ENCODE peak calls at places on chromosomes 11 and 22, in ten cellular contexts. One of them, this sample, is unnamed.

GRCh38 chr11:88352139-88352538 is 14.6 kb upstream of the CTSC start:
- DNase-seq in PC-3: peak
- DNase-seq in H9: no peak
- DNase-seq in effector memory CD4-positive, alpha-beta T cell: no peak
- DNase-seq in ovary: no peak
- DNase-seq in astrocyte: peak
- DNase-seq in tibial artery: no peak
- DNase-seq in RWPE1: no peak
- DNase-seq in colonic mucosa: no peak
- DNase-seq in OCI-LY7: no peak
- DNase-seq in this sample: no peak

GRCh38 chr11:104956528-104956927 is 11.8 kb downstream of the CASP4 start:
- DNase-seq in PC-3: peak
- DNase-seq in H9: no peak
- DNase-seq in effector memory CD4-positive, alpha-beta T cell: no peak
- DNase-seq in ovary: no peak
- DNase-seq in astrocyte: no peak
- DNase-seq in tibial artery: no peak
- DNase-seq in RWPE1: peak
- DNase-seq in colonic mucosa: no peak
- DNase-seq in OCI-LY7: no peak
- DNase-seq in this sample: no peak

GRCh38 chr11:7062534-7062933 is 26.3 kb upstream of the RBMXL2 start:
- DNase-seq in PC-3: no peak
- DNase-seq in H9: no peak
- DNase-seq in effector memory CD4-positive, alpha-beta T cell: no peak
- DNase-seq in ovary: no peak
- DNase-seq in astrocyte: no peak
- DNase-seq in tibial artery: no peak
- DNase-seq in RWPE1: no peak
- DNase-seq in colonic mucosa: no peak
- DNase-seq in OCI-LY7: no peak
- DNase-seq in this sample: no peak

GRCh38 chr11:7612661-7613393 is 60.5 kb downstream of the CYB5R2 start:
- DNase-seq in PC-3: peak
- DNase-seq in H9: no peak
- DNase-seq in effector memory CD4-positive, alpha-beta T cell: no peak
- DNase-seq in ovary: no peak
- DNase-seq in astrocyte: peak
- DNase-seq in tibial artery: no peak
- DNase-seq in RWPE1: no peak
- DNase-seq in colonic mucosa: no peak
- DNase-seq in OCI-LY7: no peak
- DNase-seq in this sample: no peak

GRCh38 chr22:50705851-50706351 is 32.1 kb upstream of the ACR start:
- DNase-seq in PC-3: no peak
- DNase-seq in H9: no peak
- DNase-seq in effector memory CD4-positive, alpha-beta T cell: no peak
- DNase-seq in ovary: no peak
- DNase-seq in astrocyte: no peak
- DNase-seq in tibial artery: no peak
- DNase-seq in RWPE1: no peak
- DNase-seq in colonic mucosa: no peak
- DNase-seq in OCI-LY7: no peak
- DNase-seq in this sample: no peak

GRCh38 chr11:112644410-112645131 is 316.6 kb upstream of the NCAM1 start:
- DNase-seq in PC-3: no peak
- DNase-seq in H9: no peak
- DNase-seq in effector memory CD4-positive, alpha-beta T cell: no peak
- DNase-seq in ovary: no peak
- DNase-seq in astrocyte: no peak
- DNase-seq in tibial artery: no peak
- DNase-seq in RWPE1: no peak
- DNase-seq in colonic mucosa: no peak
- DNase-seq in OCI-LY7: no peak
- DNase-seq in this sample: no peak

GRCh38 chr11:132430352-132431091 is 1060.1 kb downstream of the NTM start:
- DNase-seq in PC-3: no peak
- DNase-seq in H9: no peak
- DNase-seq in effector memory CD4-positive, alpha-beta T cell: no peak
- DNase-seq in ovary: no peak
- DNase-seq in astrocyte: peak
- DNase-seq in tibial artery: no peak
- DNase-seq in RWPE1: no peak
- DNase-seq in colonic mucosa: no peak
- DNase-seq in OCI-LY7: no peak
- DNase-seq in this sample: no peak

GRCh38 chr11:57940044-57940781 is 83.5 kb upstream of the OR9Q1 start:
- DNase-seq in PC-3: no peak
- DNase-seq in H9: no peak
- DNase-seq in effector memory CD4-positive, alpha-beta T cell: no peak
- DNase-seq in ovary: no peak
- DNase-seq in astrocyte: no peak
- DNase-seq in tibial artery: no peak
- DNase-seq in RWPE1: no peak
- DNase-seq in colonic mucosa: no peak
- DNase-seq in OCI-LY7: no peak
- DNase-seq in this sample: no peak

GRCh38 chr11:107840120-107840479 is 18.5 kb downstream of the SLC35F2 start:
- DNase-seq in PC-3: no peak
- DNase-seq in H9: no peak
- DNase-seq in effector memory CD4-positive, alpha-beta T cell: no peak
- DNase-seq in ovary: no peak
- DNase-seq in astrocyte: no peak
- DNase-seq in tibial artery: peak
- DNase-seq in RWPE1: no peak
- DNase-seq in colonic mucosa: no peak
- DNase-seq in OCI-LY7: no peak
- DNase-seq in this sample: no peak
- H3K27ac ChIP-seq in PC-3: peak
- H3K27ac ChIP-seq in H9: no peak
- H3K27ac ChIP-seq in effector memory CD4-positive, alpha-beta T cell: no peak
- H3K27ac ChIP-seq in ovary: no peak
- H3K27ac ChIP-seq in astrocyte: peak
- H3K27ac ChIP-seq in tibial artery: peak
- H3K27ac ChIP-seq in RWPE1: peak
- H3K27ac ChIP-seq in colonic mucosa: peak
- H3K27ac ChIP-seq in OCI-LY7: no peak
- H3K27ac ChIP-seq in this sample: peak

GRCh38 chr22:41074061-41074460 is 18.3 kb upstream of the EP300 start:
- DNase-seq in PC-3: no peak
- DNase-seq in H9: no peak
- DNase-seq in effector memory CD4-positive, alpha-beta T cell: no peak
- DNase-seq in ovary: no peak
- DNase-seq in astrocyte: no peak
- DNase-seq in tibial artery: no peak
- DNase-seq in RWPE1: no peak
- DNase-seq in colonic mucosa: no peak
- DNase-seq in OCI-LY7: no peak
- DNase-seq in this sample: no peak

GRCh38 chr22:41074941-41075710 is 17.3 kb upstream of the EP300 start:
- DNase-seq in PC-3: no peak
- DNase-seq in H9: no peak
- DNase-seq in effector memory CD4-positive, alpha-beta T cell: no peak
- DNase-seq in ovary: no peak
- DNase-seq in astrocyte: no peak
- DNase-seq in tibial artery: no peak
- DNase-seq in RWPE1: no peak
- DNase-seq in colonic mucosa: no peak
- DNase-seq in OCI-LY7: no peak
- DNase-seq in this sample: no peak

GRCh38 chr22:41074466-41074865 is 17.9 kb upstream of the EP300 start:
- DNase-seq in PC-3: no peak
- DNase-seq in H9: no peak
- DNase-seq in effector memory CD4-positive, alpha-beta T cell: no peak
- DNase-seq in ovary: no peak
- DNase-seq in astrocyte: no peak
- DNase-seq in tibial artery: no peak
- DNase-seq in RWPE1: no peak
- DNase-seq in colonic mucosa: no peak
- DNase-seq in OCI-LY7: no peak
- DNase-seq in this sample: no peak

GRCh38 chr22:41076857-41077256 is 15.5 kb upstream of the EP300 start:
- DNase-seq in PC-3: no peak
- DNase-seq in H9: no peak
- DNase-seq in effector memory CD4-positive, alpha-beta T cell: no peak
- DNase-seq in ovary: no peak
- DNase-seq in astrocyte: no peak
- DNase-seq in tibial artery: no peak
- DNase-seq in RWPE1: no peak
- DNase-seq in colonic mucosa: no peak
- DNase-seq in OCI-LY7: no peak
- DNase-seq in this sample: no peak

DNA sequence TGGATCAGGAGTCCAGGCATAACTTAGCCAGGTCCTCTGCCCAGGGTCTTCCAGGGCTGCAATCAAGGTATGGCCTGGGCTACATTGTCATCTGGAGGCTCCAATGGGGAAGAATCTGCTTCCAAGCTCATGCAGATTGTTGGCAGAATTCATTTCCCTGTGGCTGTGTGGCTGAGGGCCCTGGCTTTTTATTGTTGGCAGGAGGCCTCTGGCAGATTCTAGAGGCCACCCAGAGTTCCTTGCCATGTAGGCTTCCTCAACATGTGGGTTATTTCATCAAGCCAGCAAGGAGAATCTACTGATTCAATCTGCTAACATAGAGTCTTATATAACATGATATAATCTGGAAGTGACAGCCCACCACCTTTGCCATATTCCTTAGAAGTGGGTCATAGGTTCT is 16.4 kb upstream of the EP300 start:
- DNase-seq in PC-3: no peak
- DNase-seq in H9: no peak
- DNase-seq in effector memory CD4-positive, alpha-beta T cell: no peak
- DNase-seq in ovary: no peak
- DNase-seq in astrocyte: no peak
- DNase-seq in tibial artery: peak
- DNase-seq in RWPE1: no peak
- DNase-seq in colonic mucosa: no peak
- DNase-seq in OCI-LY7: no peak
- DNase-seq in this sample: no peak
- H3K27ac ChIP-seq in PC-3: no peak
- H3K27ac ChIP-seq in H9: no peak
- H3K27ac ChIP-seq in effector memory CD4-positive, alpha-beta T cell: no peak
- H3K27ac ChIP-seq in ovary: no peak
- H3K27ac ChIP-seq in astrocyte: no peak
- H3K27ac ChIP-seq in tibial artery: no peak
- H3K27ac ChIP-seq in RWPE1: no peak
- H3K27ac ChIP-seq in colonic mucosa: no peak
- H3K27ac ChIP-seq in OCI-LY7: no peak
- H3K27ac ChIP-seq in this sample: no peak

DNA sequence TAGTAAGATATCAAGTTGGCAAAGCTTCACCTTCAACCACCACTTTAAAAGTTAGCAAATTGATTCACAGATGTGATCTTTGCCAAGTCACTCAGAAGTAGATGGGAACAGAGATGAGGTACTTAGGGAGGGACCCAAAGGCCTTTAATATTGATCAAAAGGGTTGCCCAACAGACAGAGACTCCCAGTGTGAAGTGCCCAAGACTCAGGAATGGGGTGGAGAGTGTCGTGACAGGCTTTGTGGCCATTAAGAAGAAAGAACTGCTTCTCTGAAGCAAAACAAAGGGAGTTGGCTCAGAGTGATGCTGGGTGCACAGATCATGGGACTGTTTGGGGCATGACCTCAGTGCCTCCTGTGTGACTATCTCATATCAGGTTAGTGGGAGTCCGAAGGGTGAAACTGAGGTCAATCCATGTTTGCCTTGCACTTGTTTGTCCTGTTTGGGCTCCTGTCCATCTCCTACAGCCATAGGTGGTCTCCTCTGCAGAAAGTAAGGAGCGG is 132.3 kb downstream of the APIP start:
- DNase-seq in PC-3: peak
- DNase-seq in H9: no peak
- DNase-seq in effector memory CD4-positive, alpha-beta T cell: no peak
- DNase-seq in ovary: no peak
- DNase-seq in astrocyte: no peak
- DNase-seq in tibial artery: no peak
- DNase-seq in RWPE1: no peak
- DNase-seq in colonic mucosa: no peak
- DNase-seq in OCI-LY7: no peak
- DNase-seq in this sample: no peak
- H3K27ac ChIP-seq in PC-3: peak
- H3K27ac ChIP-seq in H9: no peak
- H3K27ac ChIP-seq in effector memory CD4-positive, alpha-beta T cell: no peak
- H3K27ac ChIP-seq in ovary: no peak
- H3K27ac ChIP-seq in astrocyte: no peak
- H3K27ac ChIP-seq in tibial artery: no peak
- H3K27ac ChIP-seq in RWPE1: no peak
- H3K27ac ChIP-seq in colonic mucosa: no peak
- H3K27ac ChIP-seq in OCI-LY7: no peak
- H3K27ac ChIP-seq in this sample: no peak

GRCh38 chr11:75141166-75141565 is 9.7 kb upstream of the SLCO2B1 start:
- DNase-seq in PC-3: no peak
- DNase-seq in H9: no peak
- DNase-seq in effector memory CD4-positive, alpha-beta T cell: no peak
- DNase-seq in ovary: no peak
- DNase-seq in astrocyte: no peak
- DNase-seq in tibial artery: peak
- DNase-seq in RWPE1: no peak
- DNase-seq in colonic mucosa: no peak
- DNase-seq in OCI-LY7: no peak
- DNase-seq in this sample: no peak

GRCh38 chr11:75140269-75141138 is 10.4 kb upstream of the SLCO2B1 start:
- DNase-seq in PC-3: peak
- DNase-seq in H9: peak
- DNase-seq in effector memory CD4-positive, alpha-beta T cell: peak
- DNase-seq in ovary: no peak
- DNase-seq in astrocyte: no peak
- DNase-seq in tibial artery: peak
- DNase-seq in RWPE1: peak
- DNase-seq in colonic mucosa: peak
- DNase-seq in OCI-LY7: peak
- DNase-seq in this sample: no peak

GRCh38 chr11:75143420-75143731 is 7.5 kb upstream of the SLCO2B1 start:
- DNase-seq in PC-3: no peak
- DNase-seq in H9: no peak
- DNase-seq in effector memory CD4-positive, alpha-beta T cell: no peak
- DNase-seq in ovary: no peak
- DNase-seq in astrocyte: no peak
- DNase-seq in tibial artery: no peak
- DNase-seq in RWPE1: no peak
- DNase-seq in colonic mucosa: no peak
- DNase-seq in OCI-LY7: no peak
- DNase-seq in this sample: no peak

GRCh38 chr11:75144716-75145014 is 6.2 kb upstream of the SLCO2B1 start:
- DNase-seq in PC-3: no peak
- DNase-seq in H9: no peak
- DNase-seq in effector memory CD4-positive, alpha-beta T cell: no peak
- DNase-seq in ovary: no peak
- DNase-seq in astrocyte: no peak
- DNase-seq in tibial artery: no peak
- DNase-seq in RWPE1: no peak
- DNase-seq in colonic mucosa: no peak
- DNase-seq in OCI-LY7: no peak
- DNase-seq in this sample: no peak

DNA sequence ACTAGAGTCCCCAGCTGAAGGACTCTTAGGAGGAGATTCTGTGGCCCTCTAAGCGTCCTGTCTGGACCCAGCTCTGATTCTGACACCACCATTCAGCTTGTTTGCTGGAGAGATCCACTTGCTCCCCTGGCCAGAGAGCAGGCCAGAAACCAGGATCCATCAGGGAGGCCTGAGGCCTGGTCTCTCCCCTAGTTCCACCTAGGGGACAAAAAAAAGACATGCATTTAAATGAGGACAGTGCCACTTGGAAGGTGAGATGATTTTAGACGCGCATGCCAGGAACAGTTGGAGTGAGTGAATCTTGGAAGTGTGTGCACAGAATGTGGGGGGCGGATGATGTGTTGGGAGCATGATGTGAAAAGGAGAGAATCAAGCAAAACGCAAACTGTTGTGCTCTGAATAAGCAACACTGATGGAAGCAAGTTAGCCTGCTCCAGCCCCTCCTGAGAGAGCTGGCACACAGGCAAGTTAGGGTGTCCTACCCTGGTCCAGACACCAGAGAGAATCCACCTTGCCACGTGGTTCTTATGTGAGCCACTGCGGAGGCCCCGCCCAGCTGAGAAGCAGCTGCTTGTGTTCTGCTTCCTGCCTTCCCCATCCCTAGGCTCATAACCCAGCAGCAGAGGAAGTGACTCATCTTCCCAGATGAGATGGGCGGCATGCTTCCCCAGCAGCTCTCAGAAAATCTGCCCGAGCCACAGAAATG is 8.0 kb upstream of the SLCO2B1 start:
- DNase-seq in PC-3: peak
- DNase-seq in H9: peak
- DNase-seq in effector memory CD4-positive, alpha-beta T cell: peak
- DNase-seq in ovary: peak
- DNase-seq in astrocyte: peak
- DNase-seq in tibial artery: peak
- DNase-seq in RWPE1: peak
- DNase-seq in colonic mucosa: peak
- DNase-seq in OCI-LY7: peak
- DNase-seq in this sample: peak
- H3K27ac ChIP-seq in PC-3: peak
- H3K27ac ChIP-seq in H9: no peak
- H3K27ac ChIP-seq in effector memory CD4-positive, alpha-beta T cell: no peak
- H3K27ac ChIP-seq in ovary: no peak
- H3K27ac ChIP-seq in astrocyte: no peak
- H3K27ac ChIP-seq in tibial artery: no peak
- H3K27ac ChIP-seq in RWPE1: peak
- H3K27ac ChIP-seq in colonic mucosa: peak
- H3K27ac ChIP-seq in OCI-LY7: peak
- H3K27ac ChIP-seq in this sample: peak